ENCODE peak calls at places on chromosomes 11 and 22, in four cellular contexts. I is cardiac muscle cell, T is chondrocyte, V is uterus. C is an unnamed sample.

GRCh38 chr11:35347921-35348331 is 71.4 kb downstream of the SLC1A2 start:
- DNase-seq in V (peak), I (no peak), T (no peak), C (no peak)

GRCh38 chr11:19577849-19578619 is 134.6 kb upstream of the NAV2 start:
- DNase-seq in I (peak), V (peak), T (no peak), C (no peak)

GRCh38 chr11:130418756-130419155 is 9.7 kb downstream of the ADAMTS8 start:
- DNase-seq in T (no peak), V (no peak), I (no peak), C (no peak)

GRCh38 chr22:38699784-38700183 is 959 bp downstream of the JOSD1 start:
- DNase-seq in T (no peak), V (no peak), I (no peak), C (no peak)

GRCh38 chr11:125348141-125348651 is 147.9 kb downstream of the FEZ1 start:
- DNase-seq in I (no peak), T (no peak), V (no peak), C (no peak)

GRCh38 chr11:37503411-37504065 is 905.5 kb upstream of the RAG2 start:
- DNase-seq in I (no peak), T (no peak), V (no peak), C (no peak)

GRCh38 chr22:39478461-39478860 is 21.6 kb downstream of the MGAT3 start:
- DNase-seq in V (no peak), T (no peak), I (peak), C (no peak)

GRCh38 chr22:50531546-50532352 is 1.9 kb upstream of the TYMP start:
- DNase-seq in V (peak), T (no peak), I (peak), C (no peak)

GRCh38 chr22:39349506-39349966 is 255 bp upstream of the SYNGR1 start:
- DNase-seq in V (peak), I (peak), T (no peak), C (no peak)

GRCh38 chr11:69382131-69383128 is 88.5 kb downstream of the MYEOV start:
- DNase-seq in T (peak), I (no peak), V (no peak), C (no peak)

GRCh38 chr11:130369713-130370112 is 55.0 kb upstream of the ZBTB44 start:
- DNase-seq in T (no peak), I (no peak), V (no peak), C (no peak)

GRCh38 chr11:102010776-102011500 is 36.3 kb upstream of the CFAP300 start:
- DNase-seq in I (peak), V (peak), T (peak), C (no peak)

GRCh38 chr11:77154381-77155081 is 26.5 kb downstream of the MYO7A start:
- DNase-seq in I (no peak), V (no peak), T (no peak), C (no peak)

GRCh38 chr11:131668867-131669780 is 298.7 kb downstream of the NTM start:
- DNase-seq in I (peak), T (no peak), V (no peak), C (no peak)

GRCh38 chr11:96307748-96308133 is 35.3 kb downstream of the MAML2 start:
- DNase-seq in T (no peak), V (no peak), I (no peak), C (no peak)

GRCh38 chr11:17277024-17277584 is 565 bp downstream of the NUCB2 start:
- DNase-seq in T (no peak), V (no peak), I (no peak), C (peak)

GRCh38 chr11:73213196-73214143 is 4.6 kb upstream of the P2RY2 start:
- DNase-seq in V (no peak), T (peak), I (no peak), C (no peak)

GRCh38 chr22:24553597-24554315 is 1.2 kb downstream of the GUCD1 start:
- DNase-seq in T (no peak), I (no peak), V (peak), C (no peak)

GRCh38 chr22:23121026-23121823 is 20.6 kb downstream of the RSPH14 start:
- DNase-seq in I (no peak), V (no peak), T (no peak), C (no peak)

GRCh38 chr11:106353031-106353430 is 275.6 kb downstream of the AASDHPPT start:
- DNase-seq in V (no peak), T (no peak), I (no peak), C (no peak)

GRCh38 chr11:107025673-107026072 is 7.4 kb upstream of the GUCY1A2 start:
- DNase-seq in V (no peak), I (no peak), T (no peak), C (no peak)

GRCh38 chr22:39078329-39078728 is 1.3 kb downstream of the APOBEC3G start:
- DNase-seq in T (no peak), I (no peak), V (no peak), C (no peak)

GRCh38 chr11:14519692-14520085 is 497 bp downstream of the PSMA1 start:
- DNase-seq in I (no peak), T (no peak), V (no peak), C (no peak)

GRCh38 chr22:36562261-36562835 is 33.4 kb upstream of the EIF3D start:
- DNase-seq in T (no peak), I (no peak), V (no peak), C (no peak)

GRCh38 chr22:31969789-31970489 is 25.6 kb downstream of the YWHAH start:
- DNase-seq in I (peak), T (no peak), V (peak), C (peak)
- TF ChIP-seq CTCF in I (peak), T (no peak), V (peak), C (peak)

GRCh38 chr11:116073854-116074837 is 569.9 kb upstream of the CADM1 start:
- DNase-seq in V (peak), I (peak), T (no peak), C (peak)

GRCh38 chr11:116071241-116071640 is 567.0 kb upstream of the CADM1 start:
- DNase-seq in T (no peak), I (no peak), V (no peak), C (no peak)

GRCh38 chr11:116072133-116072532 is 567.9 kb upstream of the CADM1 start:
- DNase-seq in I (no peak), V (no peak), T (no peak), C (no peak)

GRCh38 chr11:116070555-116070954 is 566.3 kb upstream of the CADM1 start:
- DNase-seq in I (no peak), T (no peak), V (no peak), C (no peak)

GRCh38 chr11:116072776-116073175 is 568.6 kb upstream of the CADM1 start:
- DNase-seq in T (no peak), V (no peak), I (no peak), C (no peak)
- TF ChIP-seq CTCF in T (peak), V (no peak), I (no peak), C (peak)

GRCh38 chr11:110253525-110253924 is 42.9 kb downstream of the RDX start:
- DNase-seq in V (no peak), T (no peak), I (no peak), C (no peak)

GRCh38 chr11:110250168-110250567 is 46.2 kb downstream of the RDX start:
- DNase-seq in V (no peak), I (no peak), T (no peak), C (no peak)

GRCh38 chr11:110251837-110252236 is 44.6 kb downstream of the RDX start:
- DNase-seq in V (no peak), T (no peak), I (no peak), C (no peak)

GRCh38 chr11:110243804-110244203 is 52.6 kb downstream of the RDX start:
- DNase-seq in T (no peak), V (no peak), I (no peak), C (no peak)

GRCh38 chr11:110249066-110249465 is 47.3 kb downstream of the RDX start:
- DNase-seq in T (no peak), V (no peak), I (no peak), C (no peak)
- TF ChIP-seq CTCF in T (peak), V (no peak), I (peak), C (peak)

GRCh38 chr11:31926816-31927528 is 115.8 kb upstream of the PAX6 start:
- DNase-seq in T (no peak), I (no peak), V (no peak), C (no peak)

GRCh38 chr11:31932879-31933278 is 121.8 kb upstream of the PAX6 start:
- DNase-seq in V (no peak), I (peak), T (no peak), C (no peak)

GRCh38 chr11:31922450-31922849 is 111.3 kb upstream of the PAX6 start:
- DNase-seq in T (no peak), V (no peak), I (no peak), C (no peak)

GRCh38 chr11:31927982-31928381 is 116.9 kb upstream of the PAX6 start:
- DNase-seq in T (no peak), V (no peak), I (no peak), C (no peak)
- TF ChIP-seq CTCF in T (no peak), V (no peak), I (no peak), C (no peak)

DNA sequence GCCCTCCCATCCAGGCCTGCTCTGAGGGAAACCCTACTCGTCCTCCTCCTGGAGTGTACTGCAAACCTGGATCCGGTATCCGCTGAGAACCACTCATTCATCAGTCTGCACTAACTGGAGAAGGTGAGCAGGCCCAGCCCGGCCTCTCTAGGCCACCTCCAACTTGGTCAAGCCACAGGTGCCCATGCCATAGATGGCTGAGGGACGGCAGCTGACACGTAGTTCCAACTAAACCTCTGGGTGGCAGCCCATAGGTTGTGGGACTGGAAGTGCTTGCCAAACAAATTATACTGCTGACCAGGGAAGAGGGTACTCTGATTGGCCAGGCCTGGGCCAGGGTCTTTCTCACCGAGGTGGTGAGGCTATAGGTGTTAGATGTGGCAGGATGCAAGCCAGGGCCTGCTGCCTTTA is 5.9 kb downstream of the KCNQ1OT1 start:
- DNase-seq in I (no peak), T (peak), V (no peak), C (no peak)
- TF ChIP-seq CTCF in I (no peak), T (peak), V (no peak), C (no peak)

DNA sequence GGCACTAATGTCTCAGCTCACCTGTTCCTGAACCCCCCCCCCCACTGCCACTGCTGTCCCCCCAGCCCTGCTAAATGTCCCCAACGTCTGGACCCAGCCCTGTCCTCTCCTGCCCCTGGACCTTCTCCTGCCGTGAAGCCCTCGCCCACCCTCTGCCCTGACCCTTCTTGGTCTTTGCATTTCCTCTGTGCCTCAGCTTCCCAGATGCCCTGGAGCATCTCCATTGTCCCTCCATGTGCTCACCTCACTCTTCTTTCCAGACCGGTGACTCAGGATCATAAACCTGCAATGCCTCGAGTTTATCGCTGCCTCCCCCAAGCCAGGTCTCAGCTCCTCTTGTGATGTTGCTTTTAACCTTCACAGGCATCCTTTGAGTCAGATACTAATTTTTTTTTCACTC is 416.4 kb downstream of the BRD1 start:
- DNase-seq in I (no peak), T (peak), V (no peak), C (no peak)
- TF ChIP-seq CTCF in I (no peak), T (no peak), V (no peak), C (no peak)

DNA sequence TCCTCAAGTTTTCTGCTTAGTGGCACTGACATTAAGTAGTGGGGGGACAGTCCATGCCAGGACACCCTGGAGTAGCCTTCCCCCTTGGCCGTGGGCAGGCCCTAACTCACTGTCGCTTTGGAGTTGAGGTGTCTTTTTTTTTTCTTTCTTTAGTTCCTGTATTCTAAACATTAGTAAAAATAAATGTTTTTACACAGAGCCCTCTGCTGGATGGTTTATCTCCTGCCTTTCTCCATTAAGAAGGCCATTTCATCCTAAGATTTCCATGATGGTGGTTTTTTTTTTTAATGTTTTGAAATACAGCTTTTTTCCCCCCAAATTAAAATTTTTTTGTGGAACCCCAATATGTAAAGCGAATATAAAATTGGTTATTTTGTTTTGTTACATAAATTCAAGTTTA is 1.8 kb upstream of the TIGD3 start:
- DNase-seq in I (no peak), V (no peak), T (no peak), C (no peak)
- TF ChIP-seq CTCF in I (peak), V (no peak), T (peak), C (no peak)

C was measured in GM12864.